ENCODE peak calls at places on chromosomes 11 and 22, in nine cellular contexts. H, J, V, X, A, C, M, Y and E are unnamed samples.

GRCh38 chr22:49627217-49628181 is 200.2 kb downstream of the BRD1 start:
- DNase-seq in M (no peak), J (no peak), V (no peak), A (no peak), C (no peak), H (no peak), Y (no peak), X (no peak), E (no peak)

GRCh38 chr11:35712533-35712932 is 50.0 kb downstream of the TRIM44 start:
- DNase-seq in X (no peak), V (no peak), H (no peak), C (no peak), Y (no peak), J (no peak), M (no peak), A (no peak), E (no peak)

GRCh38 chr11:119195680-119196079 is 10.4 kb downstream of the NHERF4 start:
- DNase-seq in J (peak; percentile 25), A (no peak), M (peak; percentile 75), C (peak; percentile 78), X (no peak), H (peak; percentile 74), Y (no peak), V (no peak), E (no peak)

GRCh38 chr11:60625262-60625661 is 74.2 kb upstream of the MS4A8 start:
- DNase-seq in Y (no peak), X (no peak), H (peak; percentile 42), J (peak; percentile 19), C (peak; percentile 37), M (peak; percentile 16), A (no peak), V (no peak), E (no peak)

GRCh38 chr11:112265659-112266409 is 5.2 kb upstream of the PLET1 start:
- DNase-seq in V (no peak), M (peak; percentile 10), H (no peak), J (no peak), Y (no peak), X (no peak), C (peak; percentile 91), A (no peak), E (no peak)

GRCh38 chr22:19970479-19971275 is 29.1 kb upstream of the TXNRD2 start:
- DNase-seq in C (peak; percentile 58), J (peak; percentile 85), X (peak; percentile 79), Y (peak; percentile 30), M (peak; percentile 72), H (peak; percentile 83), A (no peak), V (peak; percentile 79), E (peak; percentile 78)

GRCh38 chr22:50086526-50086925 is 1.3 kb upstream of the MLC1 start:
- DNase-seq in V (no peak), M (peak; percentile 85), Y (no peak), X (no peak), C (peak; percentile 81), A (no peak), J (no peak), H (no peak), E (no peak)

GRCh38 chr11:113894421-113894996 is 10.1 kb upstream of the HTR3B start:
- DNase-seq in J (no peak), H (no peak), V (no peak), M (no peak), C (no peak), X (no peak), A (no peak), Y (no peak), E (no peak)

GRCh38 chr11:17601206-17602075 is 54.4 kb downstream of the OTOG start:
- DNase-seq in V (no peak), J (peak; percentile 60), X (no peak), C (peak; percentile 2), M (no peak), H (no peak), Y (no peak), A (peak; percentile 61), E (no peak)

GRCh38 chr11:78662811-78663210 is 88.1 kb upstream of the NARS2 start:
- DNase-seq in J (no peak), C (no peak), M (no peak), V (no peak), A (peak; percentile 45), H (no peak), X (no peak), Y (no peak), E (no peak)

GRCh38 chr11:112555491-112556364 is 295.1 kb upstream of the PLET1 start:
- DNase-seq in J (peak; percentile 79), H (peak; percentile 84), M (peak; percentile 48), C (peak; percentile 49), X (peak; percentile 69), Y (peak; percentile 60), V (peak; percentile 71), A (no peak), E (peak; percentile 77)

GRCh38 chr11:63813035-63813562 is at the start of gene SPINDOC:
- DNase-seq in J (peak; percentile 81), M (peak; percentile 70), V (peak; percentile 78), A (peak; percentile 84), Y (peak; percentile 79), C (peak; percentile 78), X (peak; percentile 70), H (peak; percentile 90), E (peak; percentile 80)